ENCODE peak calls at places on chromosome 15, in four cellular contexts. B, N, D and V are unnamed samples. For H3K4me1, the result is how much of the 10 kb centered on the place peaks cover.

GRCh38 chr15:25705430-25706115 is 157.6 kb downstream of the ATP10A start:
- DNase-seq in B (no peak), N (no peak), D (no peak), V (no peak)

GRCh38 chr15:65086680-65087111 is 10.2 kb downstream of the KBTBD13 start:
- DNase-seq in B (no peak), N (no peak), D (no peak), V (peak)

GRCh38 chr15:89888214-89888804 is 5.5 kb downstream of the AP3S2 start:
- DNase-seq in B (peak), N (peak), D (peak), V (peak)

GRCh38 chr15:59950603-59951388 is 53.3 kb upstream of the FOXB1 start:
- DNase-seq in B (no peak), N (no peak), D (no peak), V (no peak)

GRCh38 chr15:58701376-58701775 is 48.1 kb downstream of the ADAM10 start:
- DNase-seq in B (no peak), N (no peak), D (peak), V (no peak)

GRCh38 chr15:34987182-34987488 is 952 bp downstream of the ZNF770 start:
- DNase-seq in B (no peak), N (peak), D (no peak), V (peak)

GRCh38 chr15:30882861-30883433 is 20.8 kb upstream of the FAN1 start:
- DNase-seq in B (no peak), N (no peak), D (no peak), V (no peak)

GRCh38 chr15:35427091-35427490 is 118.9 kb downstream of the DPH6 start:
- DNase-seq in B (no peak), N (no peak), D (peak), V (peak)

GRCh38 chr15:39583586-39584265 is 2.8 kb downstream of the THBS1 start:
- DNase-seq in B (peak), N (peak), D (no peak), V (peak)

GRCh38 chr15:65028921-65029735 is at the start of gene MTFMT:
- DNase-seq in B (peak), N (peak), D (peak), V (peak)

GRCh38 chr15:66757521-66757920 is 55.5 kb downstream of the SMAD6 start:
- DNase-seq in B (no peak), N (no peak), D (no peak), V (no peak)

GRCh38 chr15:84760219-84760618 is 11.8 kb downstream of the ZNF592 start:
- DNase-seq in B (no peak), N (no peak), D (no peak), V (no peak)

GRCh38 chr15:32718822-32719716 is 1.3 kb downstream of the GREM1 start:
- DNase-seq in B (peak), N (no peak), D (no peak), V (no peak)

GRCh38 chr15:45714501-45715488 is 80.0 kb downstream of the SQOR start:
- DNase-seq in B (peak), N (peak), D (peak), V (peak)

GRCh38 chr15:101358895-101359294 is 63.8 kb upstream of the SNRPA1 start:
- DNase-seq in B (no peak), N (no peak), D (peak), V (no peak)

GRCh38 chr15:25185791-25186190 is 231.0 kb downstream of the SNRPN start:
- DNase-seq in B (no peak), N (no peak), D (no peak), V (no peak)

GRCh38 chr15:57595011-57595866 is 3.5 kb downstream of the MYZAP start:
- DNase-seq in B (no peak), N (no peak), D (peak), V (peak)

GRCh38 chr15:90482124-90483011 is 47.4 kb upstream of the CRTC3 start:
- DNase-seq in B (peak), N (peak), D (peak), V (peak)

GRCh38 chr15:77033729-77034619 is 36.9 kb downstream of the TSPAN3 start:
- DNase-seq in B (no peak), N (no peak), D (no peak), V (no peak)

GRCh38 chr15:43107741-43108140 is 1.9 kb upstream of the UBR1 start:
- DNase-seq in B (no peak), N (no peak), D (no peak), V (no peak)

GRCh38 chr15:67105065-67105951 is 39.9 kb downstream of the SMAD3 start:
- DNase-seq in B (no peak), N (no peak), D (peak), V (peak)

GRCh38 chr15:80072285-80072684 is 12.8 kb downstream of the ZFAND6 start:
- DNase-seq in B (peak), N (peak), D (peak), V (peak)

GRCh38 chr15:93139436-93139835 is 50.4 kb upstream of the RGMA start:
- DNase-seq in B (no peak), N (no peak), D (no peak), V (no peak)

GRCh38 chr15:75653347-75653913 is 5.7 kb downstream of the SNX33 start:
- DNase-seq in B (peak), N (no peak), D (no peak), V (no peak)

GRCh38 chr15:72229076-72229946 is 1.7 kb downstream of the PKM start:
- DNase-seq in B (no peak), N (peak), D (peak), V (peak)

GRCh38 chr15:47711654-47712053 is 5.7 kb upstream of the SEMA6D start:
- DNase-seq in B (peak), N (peak), D (peak), V (peak)

GRCh38 chr15:63601727-63602185 is 4.6 kb downstream of the FBXL22 start:
- DNase-seq in B (no peak), N (no peak), D (peak), V (no peak)

GRCh38 chr15:55791576-55792400 is 48.8 kb upstream of the PRTG start:
- DNase-seq in B (no peak), N (no peak), D (peak), V (peak)

GRCh38 chr15:77121599-77121998 is 50.7 kb upstream of the TSPAN3 start:
- DNase-seq in B (no peak), N (no peak), D (no peak), V (no peak)

GRCh38 chr15:49082960-49083359 is 36.7 kb upstream of the SECISBP2L start:
- DNase-seq in B (no peak), N (no peak), D (no peak), V (no peak)

GRCh38 chr15:67040277-67040676 is 25.1 kb upstream of the SMAD3 start:
- DNase-seq in B (no peak), N (no peak), D (no peak), V (no peak)

GRCh38 chr15:77493324-77493907 is 72.7 kb downstream of the HMG20A start:
- DNase-seq in B (no peak), N (peak), D (no peak), V (peak)

GRCh38 chr15:100309109-100309983 is 32.4 kb downstream of the ADAMTS17 start:
- DNase-seq in B (no peak), N (no peak), D (no peak), V (no peak)

GRCh38 chr15:100309984-100310291 is 31.8 kb downstream of the ADAMTS17 start:
- DNase-seq in B (no peak), N (no peak), D (no peak), V (no peak)

GRCh38 chr15:100310511-100310910 is 31.3 kb downstream of the ADAMTS17 start:
- DNase-seq in B (peak), N (no peak), D (no peak), V (no peak)

GRCh38 chr15:100307241-100307855 is 34.4 kb downstream of the ADAMTS17 start:
- DNase-seq in B (no peak), N (no peak), D (no peak), V (no peak)

GRCh38 chr15:100308222-100309007 is 33.4 kb downstream of the ADAMTS17 start:
- DNase-seq in B (no peak), N (no peak), D (no peak), V (no peak)
- H3K27ac ChIP-seq in B (no peak), N (no peak), D (no peak), V (no peak)

DNA sequence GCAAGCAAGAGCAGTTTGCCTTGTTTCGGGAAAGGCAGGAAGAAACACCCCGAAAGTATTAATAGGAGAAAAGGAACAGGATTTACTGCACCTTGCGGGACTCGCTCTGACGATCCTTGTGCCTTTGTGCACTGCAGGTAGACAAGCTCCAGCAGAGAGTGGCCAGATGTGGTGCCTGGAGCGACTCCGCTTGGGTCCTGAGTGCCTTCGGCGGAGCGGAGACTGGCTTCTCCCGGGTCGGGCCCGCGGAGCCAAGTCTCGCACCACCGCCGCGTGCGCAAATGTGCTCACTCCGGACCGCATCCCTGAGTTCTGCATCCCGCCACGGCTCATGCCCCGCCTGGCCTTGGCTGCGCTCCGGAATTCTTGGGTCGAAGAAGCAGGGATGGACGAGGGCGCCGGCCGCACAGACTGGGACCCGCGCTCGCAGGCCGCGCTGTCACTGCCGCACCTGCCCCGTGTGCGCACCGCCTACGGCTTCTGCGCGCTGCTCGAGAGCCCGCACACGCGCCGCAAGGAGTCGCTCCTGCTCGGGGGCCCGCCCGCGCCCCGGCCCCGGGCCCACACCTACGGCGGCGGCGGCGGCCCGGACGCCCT is 769 bp downstream of the C2CD4A start:
- DNase-seq in B (peak), N (no peak), D (peak), V (peak)
- H2AFZ ChIP-seq in B (no peak), N (no peak), D (no peak), V (peak)

DNA sequence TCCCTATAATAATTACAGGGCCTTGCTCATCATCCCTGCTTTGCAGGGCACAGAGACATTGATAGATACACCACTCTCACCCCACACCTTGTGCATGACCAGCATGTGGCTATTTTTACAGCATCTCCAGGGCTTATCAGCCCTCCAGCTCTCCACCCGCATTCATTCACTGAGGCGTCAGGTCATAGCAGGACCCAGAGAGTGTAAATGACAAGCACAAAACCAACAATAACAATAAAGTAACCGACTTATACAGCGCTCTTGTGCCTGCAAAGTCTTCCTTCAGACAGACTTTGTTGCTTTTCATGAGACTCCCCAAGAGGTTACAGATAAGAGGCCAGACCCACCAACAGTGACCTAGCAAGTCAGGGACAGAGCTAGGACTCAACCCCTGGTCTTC is 80.7 kb downstream of the TLE3 start:
- DNase-seq in B (no peak), N (no peak), D (peak), V (no peak)
- H3K4me1 ChIP-seq in B (under half), N (under half), D (under half), V (under half)

GRCh38 chr15:29099131-29099880 is 170.3 kb downstream of the NSMCE3 start:
- DNase-seq in B (no peak), N (no peak), D (no peak), V (no peak)
- H3K27ac ChIP-seq in B (no peak), N (no peak), D (no peak), V (no peak)

GRCh38 chr15:41543521-41543870 is 561 bp downstream of the RPAP1 start:
- DNase-seq in B (no peak), N (no peak), D (no peak), V (no peak)
- H2AFZ ChIP-seq in B (peak), N (peak), D (no peak), V (peak)

DNA sequence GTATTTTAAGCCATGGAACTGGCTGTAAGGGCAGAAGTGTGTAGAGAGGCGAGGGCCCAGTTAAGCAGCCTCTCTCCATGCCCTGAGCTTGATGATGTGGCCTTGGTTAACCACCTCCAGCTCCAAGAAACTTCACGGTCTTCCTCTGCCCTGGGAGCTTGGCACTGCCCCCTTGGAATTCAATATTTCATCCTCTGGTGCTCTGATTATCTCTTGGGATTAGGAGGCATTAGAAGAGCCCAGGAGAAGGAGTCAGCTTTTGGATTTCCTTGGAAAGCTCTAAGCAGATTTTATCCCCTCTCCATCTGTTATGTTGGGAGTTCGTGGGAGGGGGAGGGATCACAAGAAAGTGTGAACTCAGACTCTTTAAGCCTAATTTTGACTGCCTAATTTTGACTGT is 132.7 kb upstream of the AGBL1 start:
- DNase-seq in B (no peak), N (no peak), D (no peak), V (no peak)
- H3K4me1 ChIP-seq in B (under half), N (under half), D (under half), V (under half)

DNA sequence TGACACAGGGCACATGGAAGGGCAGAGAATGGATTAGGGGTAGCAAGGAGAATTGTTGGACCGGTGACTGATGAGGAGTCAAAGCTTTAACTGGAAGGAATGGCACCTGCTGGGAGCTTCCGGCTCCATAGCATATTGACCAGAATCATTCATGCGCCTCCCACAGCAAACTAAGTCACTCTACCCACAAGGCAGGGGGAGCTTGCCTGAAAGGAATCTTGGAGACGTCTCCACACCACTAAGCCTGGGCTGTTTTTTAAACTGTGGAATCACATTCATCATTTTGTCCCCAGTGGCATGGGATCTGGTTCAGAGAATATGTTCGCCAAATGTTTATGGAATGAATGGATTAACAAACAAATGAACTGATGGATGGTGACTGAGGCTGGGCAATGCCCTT is 57.0 kb upstream of the ITGA11 start:
- DNase-seq in B (no peak), N (no peak), D (no peak), V (no peak)
- H3K27ac ChIP-seq in B (no peak), N (no peak), D (no peak), V (no peak)

GRCh38 chr15:82843561-82843960 is 34.1 kb downstream of the WHAMM start:
- DNase-seq in B (no peak), N (no peak), D (no peak), V (no peak)
- H2AFZ ChIP-seq in B (no peak), N (no peak), D (no peak), V (no peak)